ENCODE peak calls at places on chromosomes 1 and 21, in six cellular contexts. One of them, this sample, is unnamed.

GRCh38 chr21:45655071-45655470 is 11.5 kb downstream of the PCBP3 start:
- DNase-seq in GM12878: no peak
- DNase-seq in breast epithelium: no peak
- DNase-seq in tibial nerve: no peak
- DNase-seq in ovary: no peak
- DNase-seq in prostate gland: no peak
- DNase-seq in this sample: no peak

GRCh38 chr21:38913120-38913975 is 107.6 kb downstream of the ETS2 start:
- DNase-seq in tibial nerve: peak; percentile 54
- DNase-seq in ovary: peak; percentile 87
- DNase-seq in prostate gland: peak; percentile 87
- DNase-seq in GM12878: no peak
- DNase-seq in breast epithelium: peak; percentile 89
- DNase-seq in this sample: peak; percentile 82

GRCh38 chr1:179091691-179092165 is 9.9 kb downstream of the TOR3A start:
- DNase-seq in ovary: peak; percentile 81
- DNase-seq in breast epithelium: no peak
- DNase-seq in tibial nerve: peak; percentile 47
- DNase-seq in prostate gland: peak; percentile 39
- DNase-seq in GM12878: no peak
- DNase-seq in this sample: no peak

GRCh38 chr1:41588334-41588875 is 103.9 kb upstream of the EDN2 start:
- DNase-seq in GM12878: no peak
- DNase-seq in prostate gland: no peak
- DNase-seq in tibial nerve: no peak
- DNase-seq in ovary: no peak
- DNase-seq in breast epithelium: no peak
- DNase-seq in this sample: no peak

GRCh38 chr1:110158261-110158660 is 8.0 kb downstream of the SLC6A17 start:
- DNase-seq in prostate gland: no peak
- DNase-seq in GM12878: no peak
- DNase-seq in ovary: no peak
- DNase-seq in breast epithelium: peak; percentile 64
- DNase-seq in tibial nerve: no peak
- DNase-seq in this sample: no peak

GRCh38 chr1:178263341-178263740 is 169.4 kb downstream of the RASAL2 start:
- DNase-seq in breast epithelium: no peak
- DNase-seq in tibial nerve: no peak
- DNase-seq in ovary: no peak
- DNase-seq in prostate gland: no peak
- DNase-seq in GM12878: no peak
- DNase-seq in this sample: no peak

GRCh38 chr1:150121236-150121862 is 28.4 kb upstream of the PLEKHO1 start:
- DNase-seq in tibial nerve: no peak
- DNase-seq in ovary: no peak
- DNase-seq in prostate gland: no peak
- DNase-seq in breast epithelium: no peak
- DNase-seq in GM12878: no peak
- DNase-seq in this sample: no peak

GRCh38 chr1:9767964-9768668 is 55.6 kb downstream of the CLSTN1 start:
- DNase-seq in tibial nerve: no peak
- DNase-seq in GM12878: no peak
- DNase-seq in ovary: no peak
- DNase-seq in breast epithelium: no peak
- DNase-seq in prostate gland: no peak
- DNase-seq in this sample: no peak

GRCh38 chr1:116290085-116290670 is 82.9 kb upstream of the ATP1A1 start:
- DNase-seq in tibial nerve: no peak
- DNase-seq in ovary: no peak
- DNase-seq in GM12878: no peak
- DNase-seq in breast epithelium: no peak
- DNase-seq in prostate gland: peak; percentile 84
- DNase-seq in this sample: no peak

GRCh38 chr1:246875041-246876026 is 56.4 kb downstream of the AHCTF1 start:
- DNase-seq in tibial nerve: no peak
- DNase-seq in ovary: no peak
- DNase-seq in prostate gland: no peak
- DNase-seq in GM12878: peak; percentile 23
- DNase-seq in breast epithelium: no peak
- DNase-seq in this sample: no peak

GRCh38 chr1:88608139-88608943 is 75.7 kb upstream of the PKN2 start:
- DNase-seq in ovary: no peak
- DNase-seq in GM12878: no peak
- DNase-seq in tibial nerve: no peak
- DNase-seq in prostate gland: no peak
- DNase-seq in breast epithelium: no peak
- DNase-seq in this sample: no peak

GRCh38 chr1:30262158-30262557 is 461.2 kb downstream of the MATN1 start:
- DNase-seq in GM12878: no peak
- DNase-seq in breast epithelium: no peak
- DNase-seq in prostate gland: no peak
- DNase-seq in tibial nerve: no peak
- DNase-seq in ovary: no peak
- DNase-seq in this sample: no peak

GRCh38 chr1:244759158-244759557 is 76.3 kb upstream of the COX20 start:
- DNase-seq in breast epithelium: no peak
- DNase-seq in ovary: no peak
- DNase-seq in tibial nerve: no peak
- DNase-seq in GM12878: no peak
- DNase-seq in prostate gland: no peak
- DNase-seq in this sample: no peak

GRCh38 chr1:166165661-166166399 is 971 bp downstream of the FAM78B start:
- DNase-seq in breast epithelium: no peak
- DNase-seq in GM12878: no peak
- DNase-seq in tibial nerve: peak; percentile 10
- DNase-seq in ovary: peak; percentile 32
- DNase-seq in prostate gland: peak; percentile 6
- DNase-seq in this sample: no peak

GRCh38 chr21:31132574-31133242 is 94.4 kb upstream of the KRTAP19-8 start:
- DNase-seq in ovary: no peak
- DNase-seq in prostate gland: no peak
- DNase-seq in tibial nerve: no peak
- DNase-seq in GM12878: peak; percentile 93
- DNase-seq in breast epithelium: no peak
- DNase-seq in this sample: no peak

GRCh38 chr1:244214009-244214967 is 163.2 kb downstream of the ZBTB18 start:
- DNase-seq in GM12878: no peak
- DNase-seq in breast epithelium: peak; percentile 76
- DNase-seq in tibial nerve: no peak
- DNase-seq in ovary: no peak
- DNase-seq in prostate gland: peak; percentile 11
- DNase-seq in this sample: peak; percentile 57

GRCh38 chr1:70828177-70828576 is 219.4 kb downstream of the PTGER3 start:
- DNase-seq in ovary: no peak
- DNase-seq in GM12878: no peak
- DNase-seq in prostate gland: no peak
- DNase-seq in breast epithelium: no peak
- DNase-seq in tibial nerve: no peak
- DNase-seq in this sample: no peak

GRCh38 chr1:25703671-25704637 is 87.4 kb downstream of the MAN1C1 start:
- DNase-seq in breast epithelium: no peak
- DNase-seq in GM12878: no peak
- DNase-seq in tibial nerve: no peak
- DNase-seq in prostate gland: no peak
- DNase-seq in ovary: no peak
- DNase-seq in this sample: no peak

GRCh38 chr1:23742670-23743286 is 493 bp upstream of the ELOA start:
- DNase-seq in breast epithelium: no peak
- DNase-seq in tibial nerve: no peak
- DNase-seq in ovary: no peak
- DNase-seq in GM12878: no peak
- DNase-seq in prostate gland: peak; percentile 17
- DNase-seq in this sample: no peak

GRCh38 chr1:64624446-64624766 is 120.5 kb upstream of the RAVER2 start:
- DNase-seq in tibial nerve: peak; percentile 37
- DNase-seq in GM12878: no peak
- DNase-seq in ovary: no peak
- DNase-seq in prostate gland: no peak
- DNase-seq in breast epithelium: no peak
- DNase-seq in this sample: no peak

DNA sequence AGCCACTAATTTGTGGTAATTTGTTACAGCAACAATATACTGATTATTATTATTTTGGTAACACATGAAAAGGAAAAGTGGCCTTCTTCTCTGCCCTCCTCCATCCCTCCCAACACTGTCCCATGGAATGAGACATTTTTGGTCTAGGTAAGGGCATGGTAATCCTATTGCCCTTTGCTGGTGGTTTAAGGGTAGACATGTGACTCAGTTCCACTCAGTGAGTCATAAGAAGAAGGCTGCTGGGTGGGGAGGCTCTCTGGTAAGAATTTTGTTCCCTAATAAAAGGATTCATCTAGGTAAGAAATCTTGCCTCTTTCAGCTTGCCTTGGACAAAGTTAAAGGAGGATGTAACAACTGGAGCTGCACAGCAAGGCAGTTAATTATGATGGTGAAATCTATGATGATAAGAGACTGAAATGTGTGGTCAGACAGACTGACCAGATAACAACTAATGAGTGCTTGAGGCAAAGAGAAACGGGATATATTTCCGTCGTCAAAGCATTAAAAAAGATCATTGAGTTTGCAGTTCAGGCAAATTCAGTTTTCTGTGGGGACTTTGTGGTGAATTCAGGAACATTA is 232.0 kb upstream of the KCNK2 start:
- DNase-seq in prostate gland: no peak
- DNase-seq in tibial nerve: no peak
- DNase-seq in GM12878: no peak
- DNase-seq in breast epithelium: no peak
- DNase-seq in ovary: no peak
- DNase-seq in this sample: no peak
- TF ChIP-seq POLR2A in prostate gland: no peak
- TF ChIP-seq POLR2A in tibial nerve: no peak
- TF ChIP-seq POLR2A in GM12878: no peak
- TF ChIP-seq POLR2A in breast epithelium: no peak
- TF ChIP-seq POLR2A in ovary: no peak
- TF ChIP-seq POLR2A in this sample: no peak

GRCh38 chr1:33286451-33287185 is 30.3 kb downstream of the ZNF362 start:
- DNase-seq in tibial nerve: no peak
- DNase-seq in ovary: no peak
- DNase-seq in prostate gland: no peak
- DNase-seq in GM12878: no peak
- DNase-seq in breast epithelium: no peak
- DNase-seq in this sample: no peak

GRCh38 chr1:33289858-33290154 is 31.1 kb downstream of the A3GALT2 start:
- DNase-seq in ovary: no peak
- DNase-seq in breast epithelium: no peak
- DNase-seq in tibial nerve: no peak
- DNase-seq in GM12878: no peak
- DNase-seq in prostate gland: no peak
- DNase-seq in this sample: no peak

GRCh38 chr1:33294071-33295010 is 26.6 kb downstream of the A3GALT2 start:
- DNase-seq in prostate gland: no peak
- DNase-seq in tibial nerve: no peak
- DNase-seq in GM12878: no peak
- DNase-seq in breast epithelium: no peak
- DNase-seq in ovary: no peak
- DNase-seq in this sample: no peak

GRCh38 chr1:33292726-33293340 is 28.1 kb downstream of the A3GALT2 start:
- DNase-seq in prostate gland: no peak
- DNase-seq in tibial nerve: no peak
- DNase-seq in ovary: no peak
- DNase-seq in breast epithelium: no peak
- DNase-seq in GM12878: no peak
- DNase-seq in this sample: peak; percentile 47

GRCh38 chr1:33288976-33289857 is 31.7 kb downstream of the A3GALT2 start:
- DNase-seq in GM12878: no peak
- DNase-seq in tibial nerve: no peak
- DNase-seq in prostate gland: no peak
- DNase-seq in breast epithelium: no peak
- DNase-seq in ovary: no peak
- DNase-seq in this sample: no peak
- H3K36me3 ChIP-seq in GM12878: no peaks in the 10 kb centered on the region
- H3K36me3 ChIP-seq in tibial nerve: no peaks in the 10 kb centered on the region
- H3K36me3 ChIP-seq in prostate gland: no peaks in the 10 kb centered on the region
- H3K36me3 ChIP-seq in breast epithelium: no peaks in the 10 kb centered on the region
- H3K36me3 ChIP-seq in ovary: no peaks in the 10 kb centered on the region
- H3K36me3 ChIP-seq in this sample: no peaks in the 10 kb centered on the region

GRCh38 chr1:174894087-174894768 is 105.5 kb upstream of the CACYBP start:
- DNase-seq in prostate gland: no peak
- DNase-seq in tibial nerve: no peak
- DNase-seq in GM12878: no peak
- DNase-seq in breast epithelium: no peak
- DNase-seq in ovary: no peak
- DNase-seq in this sample: no peak
- H3K27ac ChIP-seq in prostate gland: no peak overlapping the region
- H3K27ac ChIP-seq in tibial nerve: no peak overlapping the region
- H3K27ac ChIP-seq in GM12878: no peak overlapping the region
- H3K27ac ChIP-seq in breast epithelium: no peak overlapping the region
- H3K27ac ChIP-seq in ovary: no peak overlapping the region
- H3K27ac ChIP-seq in this sample: no peak overlapping the region

GRCh38 chr1:86487805-86488141 is 19.0 kb downstream of the CLCA1 start:
- DNase-seq in GM12878: no peak
- DNase-seq in prostate gland: no peak
- DNase-seq in tibial nerve: no peak
- DNase-seq in breast epithelium: no peak
- DNase-seq in ovary: no peak
- DNase-seq in this sample: no peak

GRCh38 chr1:86489242-86489878 is 20.6 kb downstream of the CLCA1 start:
- DNase-seq in tibial nerve: no peak
- DNase-seq in ovary: no peak
- DNase-seq in prostate gland: no peak
- DNase-seq in GM12878: no peak
- DNase-seq in breast epithelium: no peak
- DNase-seq in this sample: no peak

GRCh38 chr1:86487131-86487804 is 18.5 kb downstream of the CLCA1 start:
- DNase-seq in breast epithelium: no peak
- DNase-seq in GM12878: no peak
- DNase-seq in tibial nerve: peak; percentile 82
- DNase-seq in prostate gland: no peak
- DNase-seq in ovary: no peak
- DNase-seq in this sample: peak; percentile 58
- TF ChIP-seq POLR2A in breast epithelium: no peak
- TF ChIP-seq POLR2A in GM12878: no peak
- TF ChIP-seq POLR2A in tibial nerve: no peak
- TF ChIP-seq POLR2A in prostate gland: no peak
- TF ChIP-seq POLR2A in ovary: no peak
- TF ChIP-seq POLR2A in this sample: no peak

GRCh38 chr1:37884145-37884544 is 24.8 kb upstream of the MTF1 start:
- DNase-seq in GM12878: no peak
- DNase-seq in breast epithelium: no peak
- DNase-seq in prostate gland: no peak
- DNase-seq in tibial nerve: no peak
- DNase-seq in ovary: no peak
- DNase-seq in this sample: no peak
- H3K36me3 ChIP-seq in GM12878: peaks cover 61% of the 10 kb centered on the region
- H3K36me3 ChIP-seq in breast epithelium: peaks cover 18% of the 10 kb centered on the region
- H3K36me3 ChIP-seq in prostate gland: no peaks in the 10 kb centered on the region
- H3K36me3 ChIP-seq in tibial nerve: peaks cover 5% of the 10 kb centered on the region
- H3K36me3 ChIP-seq in ovary: no peaks in the 10 kb centered on the region
- H3K36me3 ChIP-seq in this sample: no peaks in the 10 kb centered on the region